ENCODE peak calls at places on chromosome 18, in eight cellular contexts. One of them, this sample, is unnamed. For H3K9me3, the result is how much of the 10 kb centered on the place peaks cover.

GRCh38 chr18:75809392-75809791 is 381.9 kb upstream of the SMIM21 start:
- DNase-seq in uterus: no peak
- DNase-seq in heart left ventricle: no peak
- DNase-seq in spleen: no peak
- DNase-seq in HCT116: no peak
- DNase-seq in endodermal cell: no peak
- DNase-seq in kidney: no peak
- DNase-seq in Peyer's patch: no peak
- DNase-seq in this sample: no peak

GRCh38 chr18:76374330-76375281 is 120.4 kb downstream of the ZNF516 start:
- DNase-seq in HCT116: no peak
- DNase-seq in Peyer's patch: no peak
- DNase-seq in kidney: no peak
- DNase-seq in uterus: no peak
- DNase-seq in endodermal cell: no peak
- DNase-seq in spleen: no peak
- DNase-seq in heart left ventricle: no peak
- DNase-seq in this sample: no peak

GRCh38 chr18:11714244-11714918 is 25.3 kb downstream of the GNAL start:
- DNase-seq in spleen: no peak
- DNase-seq in HCT116: no peak
- DNase-seq in uterus: no peak
- DNase-seq in endodermal cell: peak
- DNase-seq in heart left ventricle: no peak
- DNase-seq in kidney: no peak
- DNase-seq in Peyer's patch: no peak
- DNase-seq in this sample: no peak

GRCh38 chr18:61569176-61569892 is 236.1 kb downstream of the CDH20 start:
- DNase-seq in kidney: no peak
- DNase-seq in spleen: no peak
- DNase-seq in HCT116: no peak
- DNase-seq in endodermal cell: no peak
- DNase-seq in heart left ventricle: peak
- DNase-seq in uterus: no peak
- DNase-seq in Peyer's patch: no peak
- DNase-seq in this sample: no peak

GRCh38 chr18:79368681-79369080 is 27.0 kb upstream of the NFATC1 start:
- DNase-seq in heart left ventricle: peak
- DNase-seq in uterus: no peak
- DNase-seq in spleen: peak
- DNase-seq in HCT116: no peak
- DNase-seq in kidney: no peak
- DNase-seq in Peyer's patch: no peak
- DNase-seq in endodermal cell: no peak
- DNase-seq in this sample: no peak

GRCh38 chr18:23844991-23845680 is 155.9 kb downstream of the LAMA3 start:
- DNase-seq in HCT116: no peak
- DNase-seq in endodermal cell: peak
- DNase-seq in Peyer's patch: no peak
- DNase-seq in uterus: no peak
- DNase-seq in kidney: no peak
- DNase-seq in spleen: no peak
- DNase-seq in heart left ventricle: no peak
- DNase-seq in this sample: no peak

GRCh38 chr18:10119991-10120390 is 206.2 kb downstream of the VAPA start:
- DNase-seq in kidney: no peak
- DNase-seq in uterus: no peak
- DNase-seq in heart left ventricle: no peak
- DNase-seq in Peyer's patch: no peak
- DNase-seq in spleen: no peak
- DNase-seq in HCT116: no peak
- DNase-seq in endodermal cell: no peak
- DNase-seq in this sample: no peak

GRCh38 chr18:11728247-11728646 is 39.2 kb downstream of the GNAL start:
- DNase-seq in uterus: no peak
- DNase-seq in kidney: no peak
- DNase-seq in Peyer's patch: no peak
- DNase-seq in endodermal cell: peak
- DNase-seq in spleen: no peak
- DNase-seq in heart left ventricle: no peak
- DNase-seq in HCT116: peak
- DNase-seq in this sample: no peak

GRCh38 chr18:45526120-45526841 is 89.0 kb upstream of the SLC14A2 start:
- DNase-seq in uterus: peak
- DNase-seq in kidney: no peak
- DNase-seq in endodermal cell: no peak
- DNase-seq in spleen: no peak
- DNase-seq in Peyer's patch: no peak
- DNase-seq in HCT116: no peak
- DNase-seq in heart left ventricle: no peak
- DNase-seq in this sample: no peak

GRCh38 chr18:63161728-63162195 is 157.8 kb downstream of the BCL2 start:
- DNase-seq in HCT116: no peak
- DNase-seq in Peyer's patch: peak
- DNase-seq in endodermal cell: no peak
- DNase-seq in spleen: peak
- DNase-seq in kidney: no peak
- DNase-seq in uterus: peak
- DNase-seq in heart left ventricle: no peak
- DNase-seq in this sample: peak

GRCh38 chr18:40019797-40020392 is 1935.1 kb upstream of the PIK3C3 start:
- DNase-seq in kidney: no peak
- DNase-seq in uterus: no peak
- DNase-seq in spleen: no peak
- DNase-seq in Peyer's patch: no peak
- DNase-seq in heart left ventricle: no peak
- DNase-seq in endodermal cell: peak
- DNase-seq in HCT116: no peak
- DNase-seq in this sample: no peak

GRCh38 chr18:8978394-8978793 is 124.1 kb upstream of the NDUFV2 start:
- DNase-seq in HCT116: no peak
- DNase-seq in heart left ventricle: no peak
- DNase-seq in spleen: no peak
- DNase-seq in Peyer's patch: no peak
- DNase-seq in kidney: no peak
- DNase-seq in endodermal cell: no peak
- DNase-seq in uterus: no peak
- DNase-seq in this sample: no peak

DNA sequence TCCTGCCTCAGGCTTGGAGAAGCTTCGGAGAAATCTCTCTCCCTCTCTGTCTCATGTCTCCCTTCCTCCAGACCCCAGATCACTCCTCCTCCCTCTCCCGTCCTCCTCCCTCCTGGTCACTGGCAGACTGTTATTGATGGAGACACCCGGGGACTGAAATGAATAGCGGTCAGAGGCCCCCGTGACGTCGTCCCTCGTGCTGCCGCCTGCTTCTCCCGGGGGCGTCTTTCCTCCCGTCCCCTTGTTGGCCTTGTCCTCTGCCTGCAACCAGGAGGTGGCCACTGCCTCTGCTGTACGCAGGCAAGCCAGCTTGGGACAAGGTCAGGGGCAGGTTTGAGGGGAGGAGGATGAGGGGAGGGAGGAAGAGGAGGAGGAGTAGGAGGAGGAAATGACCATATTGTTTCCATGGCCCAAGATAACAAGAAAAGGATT is 78.2 kb downstream of the CELF4 start:
- DNase-seq in endodermal cell: no peak
- DNase-seq in heart left ventricle: no peak
- DNase-seq in uterus: no peak
- DNase-seq in kidney: no peak
- DNase-seq in HCT116: no peak
- DNase-seq in Peyer's patch: no peak
- DNase-seq in spleen: no peak
- DNase-seq in this sample: no peak
- H3K4me3 ChIP-seq in endodermal cell: no peak
- H3K4me3 ChIP-seq in heart left ventricle: no peak
- H3K4me3 ChIP-seq in uterus: no peak
- H3K4me3 ChIP-seq in kidney: no peak
- H3K4me3 ChIP-seq in HCT116: no peak
- H3K4me3 ChIP-seq in Peyer's patch: no peak
- H3K4me3 ChIP-seq in spleen: no peak
- H3K4me3 ChIP-seq in this sample: no peak

GRCh38 chr18:55732227-55733106 is 144.5 kb upstream of the TCF4 start:
- DNase-seq in endodermal cell: no peak
- DNase-seq in HCT116: no peak
- DNase-seq in uterus: no peak
- DNase-seq in spleen: no peak
- DNase-seq in Peyer's patch: no peak
- DNase-seq in heart left ventricle: no peak
- DNase-seq in kidney: no peak
- DNase-seq in this sample: no peak
- H3K9me3 ChIP-seq in endodermal cell: under half
- H3K9me3 ChIP-seq in HCT116: under half
- H3K9me3 ChIP-seq in uterus: under half
- H3K9me3 ChIP-seq in spleen: under half
- H3K9me3 ChIP-seq in Peyer's patch: under half
- H3K9me3 ChIP-seq in heart left ventricle: under half
- H3K9me3 ChIP-seq in kidney: under half
- H3K9me3 ChIP-seq in this sample: under half

GRCh38 chr18:574456-575228 is 5.5 kb upstream of the CETN1 start:
- DNase-seq in uterus: no peak
- DNase-seq in kidney: no peak
- DNase-seq in heart left ventricle: no peak
- DNase-seq in Peyer's patch: no peak
- DNase-seq in HCT116: no peak
- DNase-seq in spleen: no peak
- DNase-seq in endodermal cell: peak
- DNase-seq in this sample: no peak
- H3K4me3 ChIP-seq in uterus: no peak
- H3K4me3 ChIP-seq in kidney: no peak
- H3K4me3 ChIP-seq in heart left ventricle: no peak
- H3K4me3 ChIP-seq in Peyer's patch: no peak
- H3K4me3 ChIP-seq in HCT116: no peak
- H3K4me3 ChIP-seq in spleen: no peak
- H3K4me3 ChIP-seq in endodermal cell: no peak
- H3K4me3 ChIP-seq in this sample: no peak

GRCh38 chr18:72601944-72602343 is 57.8 kb upstream of the CBLN2 start:
- DNase-seq in spleen: no peak
- DNase-seq in kidney: no peak
- DNase-seq in endodermal cell: peak
- DNase-seq in heart left ventricle: no peak
- DNase-seq in Peyer's patch: no peak
- DNase-seq in uterus: no peak
- DNase-seq in HCT116: no peak
- DNase-seq in this sample: no peak
- H3K9me3 ChIP-seq in spleen: under half
- H3K9me3 ChIP-seq in kidney: under half
- H3K9me3 ChIP-seq in endodermal cell: half or more
- H3K9me3 ChIP-seq in heart left ventricle: under half
- H3K9me3 ChIP-seq in Peyer's patch: under half
- H3K9me3 ChIP-seq in uterus: under half
- H3K9me3 ChIP-seq in HCT116: under half
- H3K9me3 ChIP-seq in this sample: under half

GRCh38 chr18:48931680-48932461 is 18.9 kb downstream of the SMAD7 start:
- DNase-seq in HCT116: no peak
- DNase-seq in kidney: no peak
- DNase-seq in heart left ventricle: no peak
- DNase-seq in endodermal cell: no peak
- DNase-seq in Peyer's patch: no peak
- DNase-seq in spleen: no peak
- DNase-seq in uterus: no peak
- DNase-seq in this sample: no peak
- H3K4me3 ChIP-seq in HCT116: no peak
- H3K4me3 ChIP-seq in kidney: no peak
- H3K4me3 ChIP-seq in heart left ventricle: peak
- H3K4me3 ChIP-seq in endodermal cell: no peak
- H3K4me3 ChIP-seq in Peyer's patch: no peak
- H3K4me3 ChIP-seq in spleen: no peak
- H3K4me3 ChIP-seq in uterus: no peak
- H3K4me3 ChIP-seq in this sample: no peak

GRCh38 chr18:64333584-64333983 is 184.7 kb upstream of the LINC00305 start:
- DNase-seq in HCT116: no peak
- DNase-seq in Peyer's patch: no peak
- DNase-seq in kidney: no peak
- DNase-seq in uterus: no peak
- DNase-seq in spleen: no peak
- DNase-seq in endodermal cell: no peak
- DNase-seq in heart left ventricle: no peak
- DNase-seq in this sample: no peak
- H3K9me3 ChIP-seq in HCT116: under half
- H3K9me3 ChIP-seq in Peyer's patch: under half
- H3K9me3 ChIP-seq in kidney: under half
- H3K9me3 ChIP-seq in uterus: under half
- H3K9me3 ChIP-seq in spleen: under half
- H3K9me3 ChIP-seq in endodermal cell: under half
- H3K9me3 ChIP-seq in heart left ventricle: under half
- H3K9me3 ChIP-seq in this sample: under half

DNA sequence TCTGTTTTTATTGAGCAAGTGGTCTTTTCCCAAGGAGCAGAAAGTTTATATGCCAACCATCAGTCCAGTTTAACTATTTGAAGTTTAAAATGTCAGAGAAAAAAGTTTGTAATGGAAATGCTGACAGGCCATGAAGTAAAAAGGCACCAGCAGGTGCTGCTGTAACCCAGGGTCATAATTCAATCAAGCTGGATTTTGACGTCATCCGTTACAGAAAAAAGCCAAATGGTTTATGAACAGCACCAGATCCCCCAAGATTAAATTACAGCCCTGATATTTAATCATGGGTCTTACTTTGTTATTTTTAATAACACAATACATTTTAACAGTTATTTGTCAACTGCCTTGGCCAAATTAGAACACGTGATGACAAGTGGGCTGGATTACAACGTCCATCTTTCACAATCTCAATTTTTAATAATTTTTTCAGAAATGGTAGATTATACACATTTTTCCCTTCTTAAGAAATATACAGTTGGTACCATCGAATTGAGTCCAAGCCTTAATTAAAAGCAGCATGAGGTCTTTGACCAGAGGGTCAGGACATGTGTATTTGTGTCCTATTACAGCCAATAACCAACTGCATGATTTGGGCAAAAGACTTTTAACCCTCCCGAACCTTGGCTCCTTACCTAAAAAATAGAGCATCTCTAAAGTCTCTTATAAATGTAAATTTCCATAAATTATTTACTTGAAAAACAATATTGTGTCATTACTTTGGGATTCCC is 10.0 kb downstream of the TCF4 start:
- DNase-seq in heart left ventricle: no peak
- DNase-seq in Peyer's patch: no peak
- DNase-seq in spleen: no peak
- DNase-seq in HCT116: no peak
- DNase-seq in uterus: no peak
- DNase-seq in kidney: no peak
- DNase-seq in endodermal cell: no peak
- DNase-seq in this sample: peak
- H3K4me3 ChIP-seq in heart left ventricle: no peak
- H3K4me3 ChIP-seq in Peyer's patch: no peak
- H3K4me3 ChIP-seq in spleen: no peak
- H3K4me3 ChIP-seq in HCT116: no peak
- H3K4me3 ChIP-seq in uterus: no peak
- H3K4me3 ChIP-seq in kidney: no peak
- H3K4me3 ChIP-seq in endodermal cell: no peak
- H3K4me3 ChIP-seq in this sample: no peak

DNA sequence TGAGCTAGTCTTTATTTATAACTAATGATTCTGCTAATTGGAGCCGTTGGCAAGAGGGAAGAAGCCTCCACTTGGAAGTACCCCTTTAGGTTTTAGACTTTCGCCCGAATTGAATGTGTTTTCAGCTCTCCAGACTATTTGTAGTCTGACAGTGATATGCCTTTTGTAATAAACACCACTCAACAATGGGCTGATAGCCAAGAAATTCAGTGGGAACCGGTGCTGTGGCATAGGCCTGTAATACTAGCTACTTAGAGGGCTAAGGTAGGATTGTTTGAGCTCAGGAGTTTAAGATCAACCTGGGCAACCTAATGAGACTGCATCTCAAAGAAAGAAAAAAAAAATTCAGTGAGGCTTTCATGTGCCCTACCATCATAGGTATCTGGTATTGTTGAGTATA is 13.6 kb upstream of the ZSCAN30 start:
- DNase-seq in kidney: no peak
- DNase-seq in uterus: no peak
- DNase-seq in Peyer's patch: no peak
- DNase-seq in heart left ventricle: no peak
- DNase-seq in spleen: no peak
- DNase-seq in HCT116: no peak
- DNase-seq in endodermal cell: no peak
- DNase-seq in this sample: no peak
- H3K9me3 ChIP-seq in kidney: under half
- H3K9me3 ChIP-seq in uterus: half or more
- H3K9me3 ChIP-seq in Peyer's patch: half or more
- H3K9me3 ChIP-seq in heart left ventricle: under half
- H3K9me3 ChIP-seq in spleen: half or more
- H3K9me3 ChIP-seq in HCT116: under half
- H3K9me3 ChIP-seq in endodermal cell: half or more
- H3K9me3 ChIP-seq in this sample: under half

This sample was measured in body of pancreas.